ENCODE peak calls at places on chromosomes 7 and 10, in four cellular contexts. E is PC-3, A is PC-9, R is neuronal stem cell. V is an unnamed sample.

GRCh38 chr7:149731207-149731955 is 42.0 kb downstream of the ZNF467 start:
- DNase-seq in E (no peak), A (no peak), R (no peak), V (no peak)

GRCh38 chr10:98296514-98296913 is 28.5 kb upstream of the LOXL4 start:
- DNase-seq in E (no peak), A (no peak), R (no peak), V (no peak)

GRCh38 chr10:88693392-88694020 is 12.5 kb upstream of the LIPK start:
- DNase-seq in E (no peak), A (no peak), R (no peak), V (no peak)

GRCh38 chr10:46098379-46098778 is 52.3 kb upstream of the MSMB start:
- DNase-seq in E (no peak), A (no peak), R (no peak), V (no peak)

GRCh38 chr10:79192677-79193003 is 123.9 kb downstream of the ZMIZ1 start:
- DNase-seq in E (peak), A (peak), R (no peak), V (no peak)

GRCh38 chr7:111741811-111742240 is 179.5 kb upstream of the IMMP2L start:
- DNase-seq in E (peak), A (peak), R (peak), V (peak)

GRCh38 chr7:117675519-117676137 is 195.8 kb downstream of the CFTR start:
- DNase-seq in E (no peak), A (no peak), R (no peak), V (no peak)

GRCh38 chr7:258476-259190 is 31.3 kb upstream of the FOXL3 start:
- DNase-seq in E (no peak), A (no peak), R (no peak), V (no peak)

GRCh38 chr10:33483124-33483794 is 148.8 kb upstream of the NRP1 start:
- DNase-seq in E (no peak), A (no peak), R (peak), V (no peak)
- H2AFZ ChIP-seq in E (no peak), A (no peak), R (no peak), V (no peak)

GRCh38 chr10:125028291-125028867 is 86.5 kb downstream of the ZRANB1 start:
- DNase-seq in E (peak), A (no peak), R (no peak), V (no peak)
- H2AFZ ChIP-seq in E (no peak), A (no peak), R (no peak), V (no peak)

GRCh38 chr10:110848106-110848505 is 23.6 kb upstream of the PDCD4 start:
- DNase-seq in E (no peak), A (no peak), R (no peak), V (no peak)

GRCh38 chr10:110850990-110851389 is 20.7 kb upstream of the PDCD4 start:
- DNase-seq in E (no peak), A (no peak), R (no peak), V (no peak)

GRCh38 chr10:110850099-110850498 is 21.6 kb upstream of the PDCD4 start:
- DNase-seq in E (no peak), A (no peak), R (no peak), V (no peak)

GRCh38 chr10:110852897-110853296 is 18.8 kb upstream of the PDCD4 start:
- DNase-seq in E (peak), A (no peak), R (no peak), V (no peak)

DNA sequence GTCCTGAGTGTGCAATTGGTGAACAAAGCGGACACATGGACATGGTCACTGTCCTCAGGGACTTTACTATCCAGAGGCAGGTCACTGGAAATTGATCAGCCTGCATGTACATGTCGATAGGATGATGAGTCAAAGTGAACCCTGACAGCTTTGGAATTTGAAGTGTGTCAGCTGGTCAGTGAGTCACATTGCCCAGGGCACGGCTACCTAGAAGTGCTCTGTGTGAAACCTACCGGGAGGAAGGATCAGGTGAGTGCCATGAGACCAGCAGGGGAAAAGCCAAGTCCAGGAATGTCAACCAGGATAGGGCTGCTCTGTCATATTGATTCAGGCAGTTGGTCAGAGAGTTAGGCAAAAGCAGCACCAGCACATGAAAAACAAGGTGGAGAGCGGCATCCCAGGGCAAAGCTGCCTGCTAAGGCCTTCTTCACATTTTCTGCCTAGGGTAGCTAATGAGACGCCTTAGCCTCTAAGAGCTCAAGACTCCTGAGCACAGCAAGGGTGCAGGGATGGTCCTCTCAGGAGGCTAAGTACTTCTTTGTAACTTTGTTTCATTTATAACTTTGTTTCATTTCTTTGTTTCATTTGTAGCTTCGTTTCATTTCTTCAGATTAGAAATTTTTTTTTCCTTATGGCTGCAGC is 19.4 kb upstream of the PDCD4 start:
- DNase-seq in E (peak), A (peak), R (no peak), V (no peak)
- H2AFZ ChIP-seq in E (peak), A (no peak), R (no peak), V (peak)

GRCh38 chr7:28853150-28853549 is 105.0 kb downstream of the TRIL start:
- DNase-seq in E (no peak), A (no peak), R (no peak), V (no peak)
- H2AFZ ChIP-seq in E (peak), A (no peak), R (no peak), V (no peak)

DNA sequence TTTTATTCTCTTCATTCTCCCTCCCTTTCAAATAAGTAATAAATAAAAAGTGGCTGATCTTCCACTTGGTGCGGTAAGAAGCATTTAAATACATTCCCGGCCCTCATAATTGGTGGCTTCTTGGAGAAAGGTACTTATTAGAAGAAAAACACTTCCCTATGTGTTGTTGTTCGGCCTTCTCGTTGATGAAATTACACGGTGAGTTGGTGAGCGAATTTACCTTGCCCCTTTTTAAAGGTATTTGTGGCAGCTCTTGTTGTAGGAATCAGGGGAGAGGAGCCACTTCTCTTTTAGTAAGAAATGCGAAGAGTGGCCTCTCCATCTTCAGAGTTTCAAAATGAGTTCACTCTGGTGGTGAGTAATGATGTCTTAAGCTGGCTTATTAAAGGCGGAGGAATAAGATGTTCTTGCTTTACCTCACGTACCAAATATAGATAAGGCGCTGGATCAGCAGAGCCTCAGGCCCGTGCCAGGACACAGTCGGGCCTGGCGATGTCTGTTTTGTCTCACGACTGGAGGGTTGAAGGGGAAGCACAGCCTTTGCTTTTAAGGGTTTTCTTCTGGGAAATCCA is 135.9 kb downstream of the CUX1 start:
- DNase-seq in E (peak), A (no peak), R (no peak), V (no peak)
- H2AFZ ChIP-seq in E (peak), A (no peak), R (no peak), V (no peak)

V was measured in OCI-LY7.